ENCODE peak calls at places on chromosomes 2 and 18, in eight cellular contexts. G is dermis blood vessel endothelial cell; S is LoVo; H is T-helper 9 cell; J is islet precursor cell; M is stimulated activated CD4-positive, alpha-beta T cell treated with anti-CD3 and anti-CD28 coated beads, Interleukin-2, amount 100 ng/mL, for 48 hours; O is HS-5; F is lower lobe of right lung. W is an unnamed sample.

GRCh38 chr2:183665976-183666375 is 541.7 kb downstream of the NUP35 start:
- DNase-seq in G (no peak), S (no peak), H (no peak), J (no peak), M (no peak), O (peak; percentile 26), F (no peak), W (no peak)

GRCh38 chr18:36153203-36153602 is 23.5 kb downstream of the ELP2 start:
- DNase-seq in G (no peak), S (no peak), H (no peak), J (no peak), M (no peak), O (peak; percentile 90), F (no peak), W (peak; percentile 77)

GRCh38 chr2:43832457-43832856 is 6.2 kb downstream of the ABCG5 start:
- DNase-seq in G (no peak), S (no peak), H (no peak), J (no peak), M (no peak), O (no peak), F (no peak), W (no peak)

GRCh38 chr2:169118060-169118459 is 48.7 kb downstream of the DHRS9 start:
- DNase-seq in G (no peak), S (no peak), H (no peak), J (no peak), M (no peak), O (no peak), F (no peak), W (no peak)

GRCh38 chr2:109128048-109128465 is 948 bp upstream of the SH3RF3 start:
- DNase-seq in G (peak; percentile 94), S (no peak), H (peak; percentile 49), J (peak; percentile 94), M (peak; percentile 56), O (peak; percentile 48), F (peak; percentile 78), W (peak; percentile 80)

GRCh38 chr2:231372326-231372725 is 23.2 kb upstream of the B3GNT7 start:
- DNase-seq in G (no peak), S (no peak), H (no peak), J (no peak), M (no peak), O (no peak), F (peak; percentile 31), W (no peak)

GRCh38 chr2:182593394-182593707 is 122.7 kb upstream of the DNAJC10 start:
- DNase-seq in G (peak; percentile 4), S (no peak), H (no peak), J (no peak), M (no peak), O (peak; percentile 87), F (no peak), W (peak; percentile 46)

GRCh38 chr18:54416459-54416858 is 58.8 kb downstream of the C18orf54 start:
- DNase-seq in G (no peak), S (peak; percentile 3), H (no peak), J (no peak), M (no peak), O (no peak), F (no peak), W (no peak)

GRCh38 chr18:69222089-69222488 is 178.6 kb upstream of the DOK6 start:
- DNase-seq in G (no peak), S (no peak), H (no peak), J (no peak), M (no peak), O (no peak), F (no peak), W (no peak)

GRCh38 chr2:98280376-98281102 is 65.7 kb upstream of the CNGA3 start:
- DNase-seq in G (peak; percentile 34), S (peak; percentile 42), H (no peak), J (peak; percentile 80), M (no peak), O (no peak), F (no peak), W (no peak)

GRCh38 chr18:49495480-49495879 is 8.4 kb upstream of the C18orf32 start:
- DNase-seq in G (no peak), S (no peak), H (no peak), J (no peak), M (no peak), O (no peak), F (no peak), W (no peak)

GRCh38 chr2:219561179-219562048 is 9.9 kb downstream of the OBSL1 start:
- DNase-seq in G (no peak), S (no peak), H (no peak), J (peak; percentile 90), M (no peak), O (no peak), F (no peak), W (no peak)

GRCh38 chr2:226903179-226903578 is 67.3 kb downstream of the RHBDD1 start:
- DNase-seq in G (no peak), S (no peak), H (no peak), J (no peak), M (no peak), O (peak; percentile 86), F (no peak), W (peak; percentile 67)

GRCh38 chr2:88669371-88670214 is 21.9 kb upstream of the RPIA start:
- DNase-seq in G (peak; percentile 74), S (peak; percentile 28), H (no peak), J (peak; percentile 58), M (no peak), O (no peak), F (no peak), W (no peak)

GRCh38 chr2:1829831-1830230 is 85.5 kb upstream of the PXDN start:
- DNase-seq in G (no peak), S (no peak), H (no peak), J (no peak), M (no peak), O (no peak), F (no peak), W (no peak)

GRCh38 chr2:170238776-170239175 is 60.8 kb downstream of the MYO3B start:
- DNase-seq in G (no peak), S (no peak), H (no peak), J (no peak), M (no peak), O (no peak), F (no peak), W (no peak)

GRCh38 chr2:143936758-143937562 is 583.0 kb downstream of the ZEB2 start:
- DNase-seq in G (peak; percentile 59), S (no peak), H (no peak), J (peak; percentile 75), M (peak; percentile 7), O (no peak), F (peak; percentile 47), W (no peak)

GRCh38 chr2:83851066-83851465 is 608.0 kb downstream of the SUCLG1 start:
- DNase-seq in G (no peak), S (no peak), H (no peak), J (no peak), M (no peak), O (no peak), F (no peak), W (no peak)

GRCh38 chr2:238574490-238575271 is 148.0 kb downstream of the ASB1 start:
- DNase-seq in G (no peak), S (no peak), H (no peak), J (no peak), M (no peak), O (no peak), F (no peak), W (no peak)

GRCh38 chr18:6521804-6522418 is 107.2 kb upstream of the L3MBTL4 start:
- DNase-seq in G (peak; percentile 65), S (peak; percentile 32), H (no peak), J (peak; percentile 75), M (peak; percentile 2), O (peak; percentile 28), F (no peak), W (peak; percentile 3)

GRCh38 chr2:77999376-77999775 is 477.2 kb upstream of the LRRTM4 start:
- DNase-seq in G (no peak), S (no peak), H (no peak), J (no peak), M (no peak), O (peak; percentile 11), F (no peak), W (no peak)

GRCh38 chr2:112529751-112530150 is 12.5 kb upstream of the POLR1B start:
- DNase-seq in G (no peak), S (no peak), H (no peak), J (no peak), M (no peak), O (no peak), F (no peak), W (no peak)

GRCh38 chr2:163266772-163267171 is 428.2 kb upstream of the KCNH7 start:
- DNase-seq in G (no peak), S (no peak), H (no peak), J (no peak), M (no peak), O (peak; percentile 94), F (no peak), W (peak; percentile 24)

GRCh38 chr2:53234548-53234903 is 533.1 kb upstream of the CHAC2 start:
- DNase-seq in G (no peak), S (no peak), H (no peak), J (no peak), M (no peak), O (no peak), F (no peak), W (peak; percentile 13)

W was measured in AG04450.